ENCODE peak calls at places on chromosomes 2 and 18, in nine cellular contexts. A, J, R, L, I, Q, Y, G and M are unnamed samples.

GRCh38 chr2:53787255-53787910 is 539 bp downstream of the ERLEC1 start:
- DNase-seq in A (peak), J (no peak), R (peak), L (no peak), I (no peak), Q (peak), Y (no peak), G (peak), M (no peak)

GRCh38 chr18:33132657-33133056 is 307.9 kb downstream of the CCDC178 start:
- DNase-seq in A (no peak), J (no peak), R (no peak), L (no peak), I (no peak), Q (no peak), Y (no peak), G (no peak), M (no peak)

GRCh38 chr2:16038586-16038985 is 98.2 kb downstream of the MYCN start:
- DNase-seq in A (no peak), J (no peak), R (no peak), L (no peak), I (no peak), Q (no peak), Y (no peak), G (no peak), M (no peak)

GRCh38 chr2:178075006-178075326 is 2.4 kb upstream of the PDE11A start:
- DNase-seq in A (no peak), J (no peak), R (no peak), L (no peak), I (no peak), Q (no peak), Y (no peak), G (no peak), M (no peak)

GRCh38 chr2:136378712-136379595 is 261.0 kb upstream of the CXCR4 start:
- DNase-seq in A (peak), J (no peak), R (peak), L (no peak), I (peak), Q (peak), Y (peak), G (peak), M (peak)

GRCh38 chr18:64027931-64028695 is 58.2 kb downstream of the SERPINB8 start:
- DNase-seq in A (no peak), J (no peak), R (no peak), L (no peak), I (no peak), Q (no peak), Y (no peak), G (no peak), M (no peak)

GRCh38 chr2:70367722-70368323 is 66.0 kb upstream of the FAM136A start:
- DNase-seq in A (peak), J (no peak), R (peak), L (no peak), I (no peak), Q (no peak), Y (peak), G (peak), M (no peak)

GRCh38 chr2:31196622-31197021 is 20.7 kb downstream of the CAPN14 start:
- DNase-seq in A (no peak), J (no peak), R (no peak), L (no peak), I (no peak), Q (no peak), Y (no peak), G (no peak), M (no peak)

GRCh38 chr2:1550658-1551316 is 137.5 kb downstream of the TPO start:
- DNase-seq in A (peak), J (no peak), R (peak), L (no peak), I (no peak), Q (no peak), Y (peak), G (peak), M (no peak)

GRCh38 chr2:206764673-206765241 is 371 bp downstream of the MDH1B start:
- DNase-seq in A (peak), J (no peak), R (no peak), L (no peak), I (no peak), Q (no peak), Y (peak), G (no peak), M (no peak)

GRCh38 chr2:59312967-59313943 is 1072.1 kb upstream of the FANCL start:
- DNase-seq in A (no peak), J (no peak), R (no peak), L (no peak), I (no peak), Q (no peak), Y (no peak), G (no peak), M (no peak)

GRCh38 chr18:25826377-25826776 is 264.0 kb downstream of the SS18 start:
- DNase-seq in A (no peak), J (no peak), R (no peak), L (no peak), I (no peak), Q (no peak), Y (no peak), G (no peak), M (no peak)

GRCh38 chr2:233029321-233029720 is 3.2 kb upstream of the NEU2 start:
- DNase-seq in A (no peak), J (no peak), R (no peak), L (no peak), I (no peak), Q (no peak), Y (no peak), G (no peak), M (no peak)

GRCh38 chr2:68709421-68709911 is 25.1 kb upstream of the ARHGAP25 start:
- DNase-seq in A (peak), J (no peak), R (peak), L (peak), I (peak), Q (peak), Y (no peak), G (peak), M (no peak)

GRCh38 chr18:10936211-10937053 is 212.9 kb downstream of the PIEZO2 start:
- DNase-seq in A (peak), J (no peak), R (no peak), L (no peak), I (no peak), Q (no peak), Y (no peak), G (peak), M (no peak)

GRCh38 chr2:53452957-53453748 is 314.5 kb upstream of the CHAC2 start:
- DNase-seq in A (no peak), J (no peak), R (no peak), L (no peak), I (no peak), Q (no peak), Y (no peak), G (no peak), M (no peak)

GRCh38 chr2:37698931-37699481 is 27.6 kb upstream of the CDC42EP3 start:
- DNase-seq in A (peak), J (no peak), R (peak), L (no peak), I (peak), Q (peak), Y (no peak), G (peak), M (no peak)

GRCh38 chr2:127121776-127122176 is 14.8 kb upstream of the BIN1 start:
- DNase-seq in A (no peak), J (no peak), R (no peak), L (no peak), I (no peak), Q (no peak), Y (peak), G (no peak), M (no peak)

GRCh38 chr2:18855027-18855426 is 265.7 kb upstream of the NT5C1B start:
- DNase-seq in A (peak), J (no peak), R (no peak), L (no peak), I (no peak), Q (no peak), Y (no peak), G (peak), M (no peak)

GRCh38 chr2:36561223-36561944 is 36.6 kb downstream of the FEZ2 start:
- DNase-seq in A (peak), J (no peak), R (peak), L (peak), I (peak), Q (peak), Y (peak), G (peak), M (peak)

GRCh38 chr18:6960656-6961055 is 156.9 kb downstream of the LAMA1 start:
- DNase-seq in A (peak), J (no peak), R (peak), L (no peak), I (no peak), Q (peak), Y (no peak), G (peak), M (peak)

GRCh38 chr2:98775146-98775988 is 44.4 kb upstream of the MGAT4A start:
- DNase-seq in A (no peak), J (peak), R (peak), L (no peak), I (no peak), Q (peak), Y (no peak), G (no peak), M (no peak)

GRCh38 chr2:3294066-3294465 is 83.6 kb downstream of the EIPR1 start:
- DNase-seq in A (no peak), J (no peak), R (no peak), L (no peak), I (no peak), Q (no peak), Y (no peak), G (no peak), M (no peak)

GRCh38 chr18:74493689-74494088 is 2.5 kb upstream of the CNDP2 start:
- DNase-seq in A (peak), J (no peak), R (peak), L (peak), I (peak), Q (peak), Y (peak), G (peak), M (no peak)

GRCh38 chr2:214286011-214286410 is 124.8 kb upstream of the VWC2L start:
- DNase-seq in A (no peak), J (no peak), R (no peak), L (no peak), I (no peak), Q (no peak), Y (no peak), G (no peak), M (no peak)

GRCh38 chr2:223488814-223489213 is 113.3 kb downstream of the SCG2 start:
- DNase-seq in A (peak), J (no peak), R (peak), L (no peak), I (no peak), Q (peak), Y (no peak), G (peak), M (no peak)

GRCh38 chr18:51049137-51049536 is 19.1 kb downstream of the SMAD4 start:
- DNase-seq in A (no peak), J (no peak), R (no peak), L (no peak), I (no peak), Q (no peak), Y (no peak), G (no peak), M (no peak)

DNA sequence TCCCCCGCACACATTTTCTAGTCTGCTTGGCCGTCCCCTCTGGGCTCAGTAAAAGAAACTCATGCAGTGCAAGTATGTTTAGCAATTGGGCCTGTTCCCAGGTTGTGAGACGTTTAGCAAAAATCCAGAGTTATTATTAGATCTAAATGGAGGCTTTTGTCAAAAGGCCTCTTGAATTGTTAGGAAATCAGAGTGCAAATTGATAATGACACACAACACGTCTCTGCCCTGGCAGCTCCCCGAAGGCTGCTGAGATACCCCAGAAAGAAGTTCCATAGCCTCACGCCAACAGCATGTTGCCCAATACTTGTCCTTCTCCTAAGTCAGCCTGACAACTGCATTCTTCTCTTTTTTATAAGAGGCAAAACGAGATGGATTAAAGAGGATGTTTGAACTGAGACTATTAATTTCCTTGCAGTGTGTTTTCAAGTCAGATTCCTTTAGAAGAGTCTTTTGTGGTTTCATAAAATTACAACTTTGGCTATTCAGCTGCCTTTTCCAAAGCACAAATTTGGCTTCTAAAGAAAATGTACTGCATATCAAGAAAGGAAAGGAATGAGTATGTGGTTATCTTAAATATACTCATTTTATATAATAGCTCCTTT is 202.2 kb downstream of the TRIB2 start:
- DNase-seq in A (peak), J (no peak), R (peak), L (peak), I (peak), Q (peak), Y (peak), G (peak), M (peak)
- H3K4me3 ChIP-seq in A (no peak), J (peak), R (no peak), L (no peak), I (no peak), Q (no peak), Y (no peak), G (no peak), M (peak)

GRCh38 chr2:229714736-229715541 is 584 bp upstream of the DNER start:
- DNase-seq in A (peak), J (no peak), R (peak), L (no peak), I (peak), Q (peak), Y (peak), G (peak), M (no peak)
- TF ChIP-seq CTCF in A (no peak), J (peak), R (no peak), L (no peak), I (no peak), Q (no peak), Y (no peak), G (no peak), M (no peak)

GRCh38 chr2:40403233-40403841 is 48.6 kb downstream of the SLC8A1 start:
- DNase-seq in A (peak), J (no peak), R (peak), L (peak), I (peak), Q (peak), Y (no peak), G (peak), M (no peak)
- H3K4me3 ChIP-seq in A (no peak), J (no peak), R (no peak), L (no peak), I (no peak), Q (no peak), Y (no peak), G (no peak), M (no peak)

GRCh38 chr2:172429351-172429968 is 2.1 kb downstream of the ITGA6 start:
- DNase-seq in A (peak), J (no peak), R (peak), L (no peak), I (no peak), Q (no peak), Y (no peak), G (peak), M (no peak)

GRCh38 chr2:172426635-172427255 is 641 bp upstream of the ITGA6 start:
- DNase-seq in A (no peak), J (no peak), R (no peak), L (no peak), I (no peak), Q (no peak), Y (no peak), G (no peak), M (no peak)

GRCh38 chr2:172428841-172429173 is 1.4 kb downstream of the ITGA6 start:
- DNase-seq in A (no peak), J (no peak), R (no peak), L (no peak), I (no peak), Q (no peak), Y (no peak), G (no peak), M (no peak)

GRCh38 chr2:172427256-172427989 is at the start of gene ITGA6:
- DNase-seq in A (peak), J (no peak), R (peak), L (no peak), I (no peak), Q (peak), Y (peak), G (no peak), M (no peak)

GRCh38 chr2:172427990-172428840 is 829 bp downstream of the ITGA6 start:
- DNase-seq in A (no peak), J (no peak), R (peak), L (no peak), I (no peak), Q (no peak), Y (peak), G (no peak), M (no peak)
- TF ChIP-seq CTCF in A (peak), J (no peak), R (peak), L (peak), I (peak), Q (no peak), Y (no peak), G (no peak), M (peak)

GRCh38 chr18:58511306-58511705 is 117.6 kb downstream of the ALPK2 start:
- DNase-seq in A (no peak), J (no peak), R (no peak), L (no peak), I (no peak), Q (no peak), Y (no peak), G (no peak), M (no peak)

GRCh38 chr18:58512648-58513338 is 116.1 kb downstream of the ALPK2 start:
- DNase-seq in A (no peak), J (no peak), R (no peak), L (no peak), I (no peak), Q (no peak), Y (no peak), G (no peak), M (no peak)

GRCh38 chr18:58513615-58514014 is 115.3 kb downstream of the ALPK2 start:
- DNase-seq in A (no peak), J (no peak), R (no peak), L (no peak), I (no peak), Q (no peak), Y (no peak), G (no peak), M (no peak)

GRCh38 chr18:58514773-58515172 is 114.1 kb downstream of the ALPK2 start:
- DNase-seq in A (no peak), J (no peak), R (no peak), L (no peak), I (no peak), Q (no peak), Y (no peak), G (no peak), M (no peak)

DNA sequence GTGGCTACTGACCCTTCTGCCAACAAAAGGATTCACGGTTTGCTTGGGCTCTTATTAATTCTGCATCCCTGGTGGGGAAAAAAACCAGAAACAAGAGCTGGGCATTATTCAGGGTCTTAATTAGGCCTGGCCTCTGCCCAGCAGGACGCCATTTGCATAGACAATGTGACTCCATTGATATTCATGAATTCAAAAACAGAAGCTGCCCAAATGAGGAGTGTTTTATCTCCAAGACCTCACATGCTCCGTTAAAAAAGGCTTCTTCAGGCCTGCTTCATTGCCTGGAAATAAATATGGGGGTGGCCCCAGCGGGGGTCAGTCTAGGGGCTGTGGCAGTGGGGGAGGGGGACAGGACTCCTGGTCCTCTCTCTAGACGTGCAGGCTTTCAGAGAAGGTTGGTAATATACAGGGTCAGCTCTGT is 116.7 kb downstream of the ALPK2 start:
- DNase-seq in A (no peak), J (no peak), R (no peak), L (no peak), I (no peak), Q (no peak), Y (no peak), G (no peak), M (no peak)
- H3K4me3 ChIP-seq in A (no peak), J (no peak), R (no peak), L (no peak), I (no peak), Q (no peak), Y (no peak), G (no peak), M (no peak)

GRCh38 chr2:44974064-44974715 is 32.7 kb downstream of the SIX3 start:
- DNase-seq in A (peak), J (no peak), R (no peak), L (no peak), I (no peak), Q (no peak), Y (peak), G (peak), M (no peak)
- TF ChIP-seq CTCF in A (peak), J (no peak), R (peak), L (peak), I (peak), Q (peak), Y (no peak), G (peak), M (peak)

DNA sequence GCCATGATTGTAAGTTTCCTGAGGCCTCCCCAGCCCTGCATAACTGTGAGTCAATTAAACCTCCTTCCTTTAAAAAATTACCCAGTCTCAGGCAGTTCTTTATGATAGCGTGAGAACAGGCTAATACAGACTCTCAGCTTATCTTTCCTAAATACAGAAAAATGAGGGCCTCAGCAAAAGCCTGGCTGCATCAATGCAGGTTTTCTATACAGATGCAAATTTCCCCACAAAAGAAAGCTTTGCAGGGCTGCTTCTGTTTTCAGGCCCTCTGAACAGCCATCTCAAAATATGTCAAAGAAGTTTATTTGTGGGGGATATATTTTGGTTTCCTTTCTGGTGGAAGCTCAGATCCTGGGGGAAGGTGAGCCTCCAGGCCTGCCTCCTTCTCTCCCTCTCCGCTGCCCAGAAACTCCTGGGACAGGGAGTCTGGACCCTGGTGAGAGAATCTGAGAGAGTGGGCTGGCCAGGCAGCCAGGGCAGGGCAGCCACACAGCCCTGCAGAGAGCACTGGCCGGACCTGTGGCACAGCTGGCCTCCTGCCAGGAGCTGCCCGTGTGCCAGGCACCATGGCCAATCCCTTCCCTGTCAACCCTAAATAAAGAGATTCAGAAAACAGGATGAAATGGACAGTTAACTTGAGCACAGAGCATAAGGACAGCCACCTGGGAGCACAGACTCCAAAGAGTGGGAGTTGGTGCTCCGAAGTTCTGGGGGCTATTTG is 21.6 kb upstream of the AGXT start:
- DNase-seq in A (no peak), J (no peak), R (no peak), L (no peak), I (no peak), Q (no peak), Y (no peak), G (no peak), M (no peak)
- H3K4me3 ChIP-seq in A (no peak), J (no peak), R (no peak), L (no peak), I (no peak), Q (no peak), Y (no peak), G (no peak), M (no peak)

GRCh38 chr2:74179063-74179865 is 585 bp upstream of the MOB1A start:
- DNase-seq in A (no peak), J (no peak), R (no peak), L (no peak), I (no peak), Q (no peak), Y (no peak), G (no peak), M (no peak)
- TF ChIP-seq CTCF in A (peak), J (peak), R (peak), L (peak), I (peak), Q (no peak), Y (no peak), G (peak), M (peak)